ENCODE peak calls at places on chromosome 15, in nine cellular contexts. U, Z, D, X, K, T, W, Q and M are unnamed samples.

GRCh38 chr15:62896380-62896866 is 146.1 kb upstream of the TPM1 start:
- DNase-seq in X (no peak), W (no peak), Z (peak; percentile 97), U (no peak), Q (no peak), K (no peak), D (no peak), T (no peak), M (no peak)

GRCh38 chr15:93986400-93986984 is 244.9 kb upstream of the MCTP2 start:
- DNase-seq in W (no peak), Z (no peak), T (no peak), D (peak; percentile 56), U (no peak), X (no peak), Q (no peak), K (no peak), M (no peak)

GRCh38 chr15:88586401-88587162 is 34.6 kb upstream of the AEN start:
- DNase-seq in X (no peak), W (no peak), K (no peak), Q (no peak), D (peak; percentile 8), U (no peak), T (no peak), Z (peak; percentile 69), M (no peak)

GRCh38 chr15:53979051-53979788 is 979 bp downstream of the UNC13C start:
- DNase-seq in U (no peak), T (no peak), W (no peak), X (no peak), Z (no peak), Q (no peak), D (no peak), K (no peak), M (no peak)

GRCh38 chr15:31440754-31441298 is 114.2 kb downstream of the KLF13 start:
- DNase-seq in Z (no peak), K (no peak), Q (peak; percentile 74), W (peak; percentile 90), T (no peak), D (peak; percentile 56), X (no peak), U (peak; percentile 84), M (peak; percentile 46)

GRCh38 chr15:29570121-29570930 is 251.9 kb downstream of the TJP1 start:
- DNase-seq in Z (no peak), X (no peak), D (no peak), K (no peak), U (no peak), W (no peak), T (no peak), Q (no peak), M (no peak)

GRCh38 chr15:71791975-71792374 is 18.4 kb upstream of the NR2E3 start:
- DNase-seq in W (peak; percentile 44), K (no peak), X (no peak), T (no peak), Q (no peak), U (no peak), D (no peak), Z (no peak), M (no peak)

GRCh38 chr15:101684384-101684783 is 32.2 kb upstream of the TM2D3 start:
- DNase-seq in K (peak; percentile 57), Q (no peak), D (peak; percentile 83), T (no peak), W (no peak), Z (peak; percentile 100), U (no peak), X (peak; percentile 44), M (no peak)

GRCh38 chr15:60682615-60683014 is 203.7 kb upstream of the ICE2 start:
- DNase-seq in K (no peak), W (no peak), Q (no peak), T (no peak), X (no peak), U (no peak), D (peak; percentile 57), Z (no peak), M (no peak)

GRCh38 chr15:70480196-70480856 is 283.0 kb downstream of the UACA start:
- DNase-seq in U (no peak), T (no peak), W (peak; percentile 64), Q (no peak), X (no peak), D (no peak), K (no peak), Z (no peak), M (peak; percentile 61)

GRCh38 chr15:31226011-31226410 is 100.6 kb upstream of the KLF13 start:
- DNase-seq in T (no peak), Q (no peak), U (no peak), W (no peak), X (no peak), Z (no peak), K (no peak), D (no peak), M (no peak)

GRCh38 chr15:59524331-59524731 is 86.3 kb downstream of the FAM81A start:
- DNase-seq in W (no peak), X (no peak), T (no peak), D (no peak), Q (peak; percentile 48), Z (no peak), K (no peak), U (no peak), M (no peak)

GRCh38 chr15:65939901-65940617 is 70.8 kb downstream of the RAB11A start:
- DNase-seq in W (no peak), D (peak; percentile 92), Q (no peak), T (no peak), Z (peak; percentile 97), X (peak; percentile 76), U (no peak), K (peak; percentile 91), M (no peak)

GRCh38 chr15:63708141-63708772 is 111.1 kb downstream of the FBXL22 start:
- DNase-seq in Z (no peak), Q (no peak), U (no peak), D (no peak), X (no peak), K (peak; percentile 27), T (no peak), W (no peak), M (no peak)

GRCh38 chr15:65424683-65425082 is 1.9 kb upstream of the IGDCC4 start:
- DNase-seq in D (no peak), K (no peak), Z (no peak), U (no peak), Q (no peak), W (no peak), T (no peak), X (no peak), M (no peak)

GRCh38 chr15:45268135-45268534 is 16.1 kb downstream of the SLC28A2 start:
- DNase-seq in X (no peak), U (no peak), K (no peak), Q (no peak), T (no peak), Z (peak; percentile 17), W (no peak), D (no peak), M (no peak)

GRCh38 chr15:58203537-58203936 is 65.4 kb downstream of the AQP9 start:
- DNase-seq in T (no peak), K (peak; percentile 96), Q (no peak), W (no peak), D (peak; percentile 100), Z (no peak), X (peak; percentile 97), U (no peak), M (no peak)

GRCh38 chr15:39304201-39304841 is 276.6 kb upstream of the THBS1 start:
- DNase-seq in T (no peak), U (no peak), K (peak; percentile 99), Z (peak; percentile 77), D (peak; percentile 94), X (peak; percentile 89), Q (no peak), W (no peak), M (no peak)

GRCh38 chr15:70974004-70974832 is 81.6 kb downstream of the LRRC49 start:
- DNase-seq in T (no peak), Z (peak; percentile 58), Q (no peak), U (no peak), K (peak; percentile 49), X (no peak), W (no peak), D (peak; percentile 76), M (no peak)

GRCh38 chr15:37370938-37371337 is 270.6 kb upstream of the MEIS2 start:
- DNase-seq in Z (no peak), X (no peak), K (no peak), U (no peak), Q (no peak), T (no peak), W (no peak), D (no peak), M (no peak)

GRCh38 chr15:30992465-30992864 is 1.0 kb upstream of the MTMR10 start:
- DNase-seq in U (no peak), Z (no peak), X (no peak), K (no peak), Q (peak; percentile 61), D (no peak), T (no peak), W (no peak), M (no peak)

GRCh38 chr15:88057836-88058235 is 198.7 kb downstream of the NTRK3 start:
- DNase-seq in U (no peak), W (no peak), T (no peak), D (no peak), X (no peak), Z (no peak), Q (no peak), K (no peak), M (no peak)

GRCh38 chr15:95196176-95196915 is 965.0 kb downstream of the MCTP2 start:
- DNase-seq in W (no peak), U (no peak), T (no peak), X (no peak), D (no peak), K (no peak), Q (no peak), Z (no peak), M (no peak)

GRCh38 chr15:44956388-44956787 is at the start of gene TERB2:
- DNase-seq in X (no peak), U (no peak), T (no peak), K (no peak), D (no peak), W (no peak), Q (no peak), Z (no peak), M (no peak)

GRCh38 chr15:72184165-72184811 is 13.3 kb downstream of the GRAMD2A start:
- DNase-seq in K (no peak), Q (peak; percentile 87), U (peak; percentile 62), X (no peak), Z (no peak), D (no peak), T (no peak), W (peak; percentile 74), M (no peak)

GRCh38 chr15:76898102-76898501 is 7.0 kb downstream of the SCAPER start:
- DNase-seq in Q (no peak), W (no peak), T (no peak), K (no peak), Z (peak; percentile 76), U (no peak), D (no peak), X (no peak), M (no peak)

GRCh38 chr15:98983333-98983732 is 24.3 kb downstream of the PGPEP1L start:
- DNase-seq in T (no peak), U (peak; percentile 64), X (peak; percentile 76), D (peak; percentile 88), K (peak; percentile 57), Q (no peak), Z (peak; percentile 89), W (no peak), M (no peak)

GRCh38 chr15:60844431-60845174 is 365.7 kb upstream of the ICE2 start:
- DNase-seq in Z (no peak), U (no peak), D (no peak), K (no peak), Q (no peak), W (no peak), X (no peak), T (no peak), M (no peak)

GRCh38 chr15:90493647-90494046 is 36.1 kb upstream of the CRTC3 start:
- DNase-seq in D (no peak), X (no peak), W (no peak), Z (no peak), U (no peak), K (no peak), Q (no peak), T (no peak), M (no peak)

GRCh38 chr15:29162411-29162810 is 107.2 kb downstream of the NSMCE3 start:
- DNase-seq in W (no peak), T (no peak), K (no peak), U (no peak), D (no peak), Z (no peak), Q (no peak), X (no peak), M (no peak)

GRCh38 chr15:74820056-74820455 is 6.4 kb upstream of the CPLX3 start:
- DNase-seq in K (no peak), X (no peak), T (no peak), W (no peak), U (no peak), Z (no peak), Q (no peak), D (no peak), M (no peak)